ENCODE peak calls at places on chromosomes 13 and 19, in eight cellular contexts. Y is right atrium auricular region; B is AG04449; U is NCI-H345; S is stimulated activated CD8-positive, alpha-beta memory T cell treated with anti-CD3 and anti-CD28 coated beads, Interleukin-7, amount 100 ng/mL, for 4 hours; R is hippocampal formation; H is HFFc6; X is stimulated activated naive CD8-positive, alpha-beta T cell treated with anti-CD3 and anti-CD28 coated beads, Interleukin-15, Interleukin-2, amounts not matched to agents 100 U/mL and 50 U/mL, for 24 hours. M is an unnamed sample.

GRCh38 chr19:44807652-44808462 is 1.0 kb upstream of the BCAM start:
- DNase-seq in Y (no peak), B (no peak), U (no peak), S (no peak), R (peak; percentile 8), H (no peak), X (no peak), M (peak; percentile 36)

GRCh38 chr13:68697551-68697950 is 1410.1 kb upstream of the ATXN8OS start:
- DNase-seq in Y (no peak), B (no peak), U (no peak), S (no peak), R (no peak), H (no peak), X (no peak), M (no peak)

GRCh38 chr13:110128546-110128945 is 178.4 kb downstream of the COL4A1 start:
- DNase-seq in Y (no peak), B (no peak), U (no peak), S (no peak), R (no peak), H (no peak), X (no peak), M (no peak)

GRCh38 chr13:112350300-112350699 is 25.9 kb upstream of the SPACA7 start:
- DNase-seq in Y (no peak), B (no peak), U (no peak), S (no peak), R (no peak), H (no peak), X (no peak), M (no peak)

GRCh38 chr19:51002542-51003311 is 1.3 kb upstream of the KLK8 start:
- DNase-seq in Y (no peak), B (no peak), U (no peak), S (no peak), R (no peak), H (no peak), X (peak; percentile 30), M (peak; percentile 76)

GRCh38 chr13:36885901-36886300 is 34.1 kb downstream of the SMAD9 start:
- DNase-seq in Y (no peak), B (no peak), U (peak; percentile 34), S (no peak), R (no peak), H (no peak), X (no peak), M (no peak)

GRCh38 chr13:22839554-22840286 is 341.1 kb upstream of the SGCG start:
- DNase-seq in Y (no peak), B (no peak), U (no peak), S (no peak), R (no peak), H (no peak), X (no peak), M (no peak)

GRCh38 chr19:16361254-16361653 is 36.6 kb downstream of the KLF2 start:
- DNase-seq in Y (no peak), B (no peak), U (no peak), S (no peak), R (no peak), H (no peak), X (no peak), M (no peak)

GRCh38 chr13:27619093-27619705 is 1.1 kb downstream of the LNX2 start:
- DNase-seq in Y (no peak), B (no peak), U (no peak), S (no peak), R (no peak), H (no peak), X (no peak), M (no peak)

GRCh38 chr13:97502192-97502591 is 68.2 kb downstream of the RAP2A start:
- DNase-seq in Y (no peak), B (no peak), U (no peak), S (no peak), R (no peak), H (no peak), X (no peak), M (no peak)

GRCh38 chr19:8336665-8337064 is 6.4 kb downstream of the KANK3 start:
- DNase-seq in Y (no peak), B (no peak), U (no peak), S (no peak), R (no peak), H (no peak), X (no peak), M (no peak)

GRCh38 chr13:106418556-106418955 is 116.9 kb downstream of the EFNB2 start:
- DNase-seq in Y (no peak), B (peak; percentile 59), U (no peak), S (no peak), R (no peak), H (peak; percentile 65), X (no peak), M (no peak)

GRCh38 chr13:77415253-77416127 is 88.6 kb upstream of the MYCBP2 start:
- DNase-seq in Y (no peak), B (no peak), U (no peak), S (no peak), R (no peak), H (no peak), X (no peak), M (no peak)

GRCh38 chr19:6528544-6529121 is 2.2 kb upstream of the TNFSF9 start:
- DNase-seq in Y (peak; percentile 72), B (no peak), U (no peak), S (no peak), R (peak; percentile 46), H (no peak), X (peak; percentile 16), M (no peak)

GRCh38 chr13:113552079-113552478 is 32.5 kb upstream of the TFDP1 start:
- DNase-seq in Y (no peak), B (no peak), U (no peak), S (no peak), R (no peak), H (no peak), X (no peak), M (no peak)

GRCh38 chr13:110244926-110245325 is 62.0 kb downstream of the COL4A1 start:
- DNase-seq in Y (no peak), B (no peak), U (no peak), S (no peak), R (no peak), H (no peak), X (no peak), M (no peak)

GRCh38 chr13:46341112-46341711 is 45.8 kb downstream of the RUBCNL start:
- DNase-seq in Y (peak; percentile 52), B (no peak), U (no peak), S (no peak), R (no peak), H (peak; percentile 50), X (peak; percentile 42), M (no peak)

GRCh38 chr19:13051581-13052165 is 51.0 kb downstream of the LYL1 start:
- DNase-seq in Y (no peak), B (no peak), U (peak; percentile 18), S (no peak), R (no peak), H (no peak), X (peak; percentile 45), M (no peak)

GRCh38 chr19:1532003-1532402 is 8.1 kb downstream of the PLK5 start:
- DNase-seq in Y (no peak), B (no peak), U (no peak), S (no peak), R (no peak), H (no peak), X (no peak), M (no peak)

GRCh38 chr19:36891768-36892357 is 24.2 kb downstream of the ZNF829 start:
- DNase-seq in Y (no peak), B (no peak), U (no peak), S (no peak), R (no peak), H (no peak), X (no peak), M (no peak)

GRCh38 chr13:110216403-110217041 is 90.4 kb downstream of the COL4A1 start:
- DNase-seq in Y (peak; percentile 80), B (no peak), U (no peak), S (no peak), R (no peak), H (peak; percentile 68), X (no peak), M (no peak)

GRCh38 chr19:29499261-29499920 is 26.4 kb upstream of the VSTM2B start:
- DNase-seq in Y (no peak), B (no peak), U (no peak), S (no peak), R (no peak), H (no peak), X (no peak), M (no peak)

GRCh38 chr13:82571653-82572052 is 1310.6 kb downstream of the SLITRK1 start:
- DNase-seq in Y (no peak), B (no peak), U (no peak), S (no peak), R (no peak), H (no peak), X (no peak), M (no peak)

GRCh38 chr19:13099073-13099999 is 3.3 kb downstream of the LYL1 start:
- DNase-seq in Y (no peak), B (no peak), U (no peak), S (peak; percentile 55), R (no peak), H (peak; percentile 50), X (peak; percentile 79), M (no peak)

GRCh38 chr19:57648336-57649003 is 15.5 kb downstream of the ZNF211 start:
- DNase-seq in Y (no peak), B (no peak), U (peak; percentile 17), S (no peak), R (no peak), H (no peak), X (no peak), M (no peak)

GRCh38 chr13:85261757-85262346 is 537.4 kb downstream of the SLITRK6 start:
- DNase-seq in Y (no peak), B (no peak), U (peak; percentile 1), S (no peak), R (no peak), H (no peak), X (no peak), M (peak; percentile 9)

GRCh38 chr13:31131470-31131961 is 30.2 kb downstream of the HSPH1 start:
- DNase-seq in Y (no peak), B (no peak), U (no peak), S (no peak), R (no peak), H (no peak), X (no peak), M (no peak)

GRCh38 chr19:35090160-35090794 is 25.3 kb upstream of the FXYD3 start:
- DNase-seq in Y (no peak), B (no peak), U (peak; percentile 84), S (peak; percentile 11), R (peak; percentile 43), H (peak; percentile 45), X (peak; percentile 55), M (peak; percentile 43)

GRCh38 chr13:66847541-66847940 is 382.6 kb downstream of the PCDH9 start:
- DNase-seq in Y (no peak), B (no peak), U (no peak), S (no peak), R (no peak), H (no peak), X (no peak), M (no peak)

GRCh38 chr19:16473875-16474397 is 2.2 kb upstream of the EPS15L1 start:
- DNase-seq in Y (no peak), B (no peak), U (no peak), S (no peak), R (no peak), H (no peak), X (no peak), M (no peak)

GRCh38 chr19:55082023-55082851 is 6.6 kb downstream of the EPS8L1 start:
- DNase-seq in Y (no peak), B (no peak), U (no peak), S (peak; percentile 41), R (no peak), H (no peak), X (peak; percentile 61), M (no peak)

GRCh38 chr19:15508035-15508710 is at the start of gene CYP4F22:
- DNase-seq in Y (no peak), B (no peak), U (no peak), S (no peak), R (no peak), H (no peak), X (peak; percentile 36), M (no peak)

GRCh38 chr19:58581227-58582141 is 8.3 kb upstream of the MZF1 start:
- DNase-seq in Y (peak; percentile 92), B (no peak), U (no peak), S (peak; percentile 81), R (no peak), H (peak; percentile 78), X (peak; percentile 93), M (peak; percentile 20)

M was measured in NCI-H460.